ENCODE peak calls at places on chromosomes 6 and 20, in six cellular contexts. H is H9, F is IMR-90, C is mesenchymal stem cell, W is neuronal stem cell, G is H1. X is an unnamed sample.

GRCh38 chr6:44045672-44046015 is 81.6 kb downstream of the MRPL14 start:
- DNase-seq in H (no peak), F (no peak), C (no peak), W (no peak), G (no peak), X (no peak)

GRCh38 chr6:7085911-7086310 is 21.9 kb upstream of the RREB1 start:
- DNase-seq in H (no peak), F (no peak), C (peak; percentile 37), W (no peak), G (no peak), X (no peak)

GRCh38 chr6:25334793-25335192 is 55.6 kb downstream of the CARMIL1 start:
- DNase-seq in H (no peak), F (no peak), C (no peak), W (no peak), G (no peak), X (no peak)

GRCh38 chr6:28188111-28188979 is 36.7 kb upstream of the ZSCAN9 start:
- DNase-seq in H (no peak), F (no peak), C (no peak), W (no peak), G (no peak), X (no peak)

GRCh38 chr6:115783402-115784061 is 277.2 kb downstream of the FRK start:
- DNase-seq in H (no peak), F (no peak), C (no peak), W (no peak), G (no peak), X (no peak)

GRCh38 chr20:46049815-46050214 is 20.8 kb downstream of the SLC12A5 start:
- DNase-seq in H (no peak), F (no peak), C (no peak), W (no peak), G (no peak), X (no peak)

GRCh38 chr6:56995347-56995746 is 40.4 kb downstream of the BEND6 start:
- DNase-seq in H (no peak), F (no peak), C (no peak), W (no peak), G (no peak), X (no peak)

GRCh38 chr20:25005661-25006060 is 13.1 kb upstream of the APMAP start:
- DNase-seq in H (peak; percentile 22), F (no peak), C (no peak), W (no peak), G (no peak), X (no peak)

GRCh38 chr6:1285589-1286340 is 26.1 kb upstream of the FOXQ1 start:
- DNase-seq in H (no peak), F (peak; percentile 71), C (peak; percentile 78), W (no peak), G (no peak), X (peak; percentile 74)

GRCh38 chr6:71473908-71474307 is 185.3 kb downstream of the OGFRL1 start:
- DNase-seq in H (no peak), F (peak; percentile 97), C (peak; percentile 96), W (no peak), G (no peak), X (no peak)

GRCh38 chr6:118752803-118753202 is 101.4 kb upstream of the CEP85L start:
- DNase-seq in H (no peak), F (no peak), C (no peak), W (no peak), G (no peak), X (no peak)

GRCh38 chr6:36351152-36351571 is 14.5 kb upstream of the BNIP5 start:
- DNase-seq in H (no peak), F (peak; percentile 46), C (no peak), W (no peak), G (no peak), X (peak; percentile 48)

GRCh38 chr6:104573372-104573771 is 286.3 kb downstream of the HACE1 start:
- DNase-seq in H (no peak), F (no peak), C (no peak), W (no peak), G (no peak), X (no peak)

GRCh38 chr6:119442776-119443184 is 93.2 kb upstream of the MAN1A1 start:
- DNase-seq in H (no peak), F (no peak), C (peak; percentile 74), W (no peak), G (no peak), X (peak; percentile 36)

GRCh38 chr6:4371207-4371921 is 236.0 kb upstream of the ECI2 start:
- DNase-seq in H (no peak), F (peak; percentile 92), C (peak; percentile 81), W (no peak), G (no peak), X (peak; percentile 20)

GRCh38 chr6:55543633-55544309 is 35.2 kb downstream of the HMGCLL1 start:
- DNase-seq in H (peak; percentile 27), F (no peak), C (no peak), W (no peak), G (no peak), X (peak; percentile 18)

GRCh38 chr20:44095831-44096230 is 91.2 kb downstream of the JPH2 start:
- DNase-seq in H (no peak), F (no peak), C (no peak), W (no peak), G (no peak), X (no peak)

GRCh38 chr20:14589383-14589782 is 252.0 kb upstream of the FLRT3 start:
- DNase-seq in H (no peak), F (no peak), C (no peak), W (no peak), G (no peak), X (no peak)

GRCh38 chr20:63955281-63955845 is 853 bp downstream of the UCKL1 start:
- DNase-seq in H (no peak), F (no peak), C (peak; percentile 57), W (no peak), G (no peak), X (no peak)

GRCh38 chr6:23137596-23137995 is 568.2 kb downstream of the HDGFL1 start:
- DNase-seq in H (no peak), F (peak; percentile 49), C (peak; percentile 43), W (no peak), G (no peak), X (no peak)

GRCh38 chr20:32918296-32918695 is 59.6 kb downstream of the EFCAB8 start:
- DNase-seq in H (no peak), F (no peak), C (no peak), W (no peak), G (no peak), X (no peak)

GRCh38 chr20:6811262-6811661 is 43.8 kb downstream of the BMP2 start:
- DNase-seq in H (no peak), F (no peak), C (no peak), W (no peak), G (no peak), X (no peak)
- H3K18ac ChIP-seq in H (no peak overlapping the region), F (no peak overlapping the region), C (no peak overlapping the region), W (no peak overlapping the region), G (no peak overlapping the region), X (no peak overlapping the region)

DNA sequence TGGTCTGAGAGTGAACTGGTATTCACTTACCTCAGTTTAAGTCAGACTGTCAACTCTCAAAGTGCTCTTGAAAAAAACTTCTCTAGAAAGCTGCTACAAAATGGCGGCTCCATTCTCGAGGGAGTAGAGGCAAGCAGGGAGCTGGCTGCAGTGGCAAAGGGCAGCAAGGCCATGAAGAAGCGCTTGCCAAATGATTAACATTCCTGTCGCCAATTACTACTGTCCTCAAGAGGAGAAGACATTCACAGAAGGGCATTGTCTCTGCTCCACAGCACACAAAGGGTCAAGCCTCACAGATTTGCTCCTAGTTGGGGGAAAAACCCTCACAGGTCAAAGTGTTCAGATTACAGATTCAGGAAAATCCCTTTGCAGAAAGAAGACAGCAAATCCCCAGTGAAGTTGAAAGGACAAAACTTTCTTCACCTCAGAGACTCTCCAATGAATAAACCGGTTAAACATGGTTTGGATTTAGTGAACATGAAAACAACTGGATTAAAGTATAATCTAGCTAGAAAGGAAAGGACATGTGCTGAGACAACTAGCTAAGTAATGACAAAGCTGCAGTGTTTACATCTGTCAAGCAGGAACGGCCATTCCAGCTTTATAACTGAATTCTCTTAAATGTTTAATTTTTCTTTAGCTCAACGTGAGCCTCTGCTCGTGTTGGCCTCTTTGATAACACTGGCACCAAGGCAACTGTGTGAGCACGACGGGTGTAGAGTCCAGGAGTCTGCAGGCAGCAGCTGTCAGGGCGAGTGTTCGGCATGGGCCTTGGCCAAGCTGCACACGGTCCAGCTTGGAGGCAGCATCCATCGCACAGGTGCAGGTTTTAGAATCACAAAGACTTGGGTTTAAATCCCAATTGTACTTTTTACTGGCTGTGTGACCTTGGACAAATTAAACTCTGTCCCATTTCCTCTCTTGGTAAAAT is 37.6 kb downstream of the NR2E1 start:
- DNase-seq in H (no peak), F (no peak), C (no peak), W (peak; percentile 62), G (no peak), X (no peak)
- H2AFZ ChIP-seq in H (no peak overlapping the region), F (no peak overlapping the region), C (no peak overlapping the region), W (peak overlapping the region; percentile 54), G (no peak overlapping the region), X (no peak overlapping the region)

GRCh38 chr20:31605902-31606677 is 1.0 kb downstream of the ID1 start:
- DNase-seq in H (peak; percentile 50), F (no peak), C (peak; percentile 52), W (no peak), G (no peak), X (no peak)
- H3K18ac ChIP-seq in H (peak overlapping the region; percentile 77), F (peak overlapping the region; percentile 39), C (peak overlapping the region; percentile 99), W (peak overlapping the region; percentile 99), G (peak overlapping the region; percentile 99), X (peak overlapping the region; percentile 94)

GRCh38 chr6:16275230-16275574 is 36.8 kb downstream of the GMPR start:
- DNase-seq in H (no peak), F (no peak), C (no peak), W (no peak), G (no peak), X (no peak)

GRCh38 chr6:16278048-16278724 is 39.8 kb downstream of the GMPR start:
- DNase-seq in H (no peak), F (peak; percentile 21), C (peak; percentile 22), W (no peak), G (no peak), X (no peak)

GRCh38 chr6:16274519-16275229 is 36.3 kb downstream of the GMPR start:
- DNase-seq in H (no peak), F (no peak), C (no peak), W (no peak), G (no peak), X (peak; percentile 26)

GRCh38 chr6:16278750-16279149 is 40.4 kb downstream of the GMPR start:
- DNase-seq in H (no peak), F (no peak), C (no peak), W (no peak), G (no peak), X (no peak)

DNA sequence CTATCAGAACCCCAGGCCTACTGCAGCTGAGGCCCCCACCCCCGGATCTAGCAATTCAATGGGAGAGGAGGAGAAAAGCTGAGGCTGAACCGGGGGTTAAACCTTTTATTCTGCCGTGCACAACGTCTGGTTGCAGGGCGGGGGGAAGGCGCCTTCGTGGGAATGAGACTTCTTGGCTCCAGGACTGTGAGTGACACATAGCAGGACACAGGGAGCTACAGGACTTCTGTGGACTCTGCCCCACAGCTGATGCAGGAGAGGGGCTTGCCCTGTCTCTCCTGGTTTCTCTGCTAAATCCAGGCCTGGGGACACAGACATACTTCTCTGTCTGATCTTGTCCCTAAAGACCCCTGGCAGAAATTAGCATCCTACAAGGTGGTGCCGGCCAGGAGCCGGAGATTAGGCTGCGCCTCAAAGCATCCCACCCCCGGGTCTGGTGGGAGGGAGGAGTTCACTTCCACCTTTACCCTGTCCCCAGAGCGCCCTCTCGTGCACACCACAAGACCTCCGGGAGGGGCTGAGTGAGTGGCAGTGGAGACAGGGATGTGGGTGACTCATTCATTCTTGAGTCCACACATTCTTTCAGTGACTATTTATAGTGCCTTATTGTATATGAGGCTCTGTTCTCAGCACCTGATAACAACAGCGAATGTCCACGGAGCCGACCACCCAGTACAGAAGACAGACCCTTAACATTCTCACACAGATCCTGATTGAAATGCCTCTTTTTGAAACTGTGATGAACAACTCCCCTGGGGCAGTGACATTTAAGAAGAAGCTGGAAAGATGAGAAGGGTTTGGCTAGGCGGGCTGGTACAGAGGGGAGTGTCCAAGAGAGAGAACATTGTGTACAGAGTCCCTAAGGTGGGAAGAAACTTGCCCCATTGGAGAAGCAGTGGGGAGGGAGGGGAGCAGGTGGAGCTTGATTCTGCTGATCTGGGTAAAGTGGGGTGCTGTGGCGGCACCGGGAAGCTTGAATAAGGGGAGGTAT is 38.9 kb downstream of the GMPR start:
- DNase-seq in H (peak; percentile 87), F (peak; percentile 93), C (peak; percentile 93), W (peak; percentile 51), G (peak; percentile 59), X (peak; percentile 77)
- H2AFZ ChIP-seq in H (no peak overlapping the region), F (peak overlapping the region; percentile 68), C (no peak overlapping the region), W (peak overlapping the region; percentile 6), G (no peak overlapping the region), X (peak overlapping the region; percentile 41)